ENCODE peak calls at places on chromosome 12, in ten cellular contexts. L, N, S, H, K, G, T, O, J and F are unnamed samples.

GRCh38 chr12:122336015-122336946 is 70.0 kb upstream of the VPS33A start:
- DNase-seq in L (peak), N (peak), S (no peak), H (peak), K (peak), G (no peak), T (no peak), O (peak), J (peak), F (peak)

GRCh38 chr12:59459966-59460365 is 135.9 kb upstream of the SLC16A7 start:
- DNase-seq in L (no peak), N (peak), S (no peak), H (no peak), K (peak), G (no peak), T (no peak), O (no peak), J (peak), F (no peak)

GRCh38 chr12:26125451-26126339 is 858 bp upstream of the BHLHE41 start:
- DNase-seq in L (no peak), N (peak), S (no peak), H (peak), K (peak), G (peak), T (peak), O (peak), J (peak), F (peak)

GRCh38 chr12:132475304-132476037 is 14.5 kb upstream of the FBRSL1 start:
- DNase-seq in L (peak), N (no peak), S (no peak), H (peak), K (no peak), G (no peak), T (no peak), O (no peak), J (no peak), F (no peak)

GRCh38 chr12:94458882-94459772 is 540 bp downstream of the CEP83 start:
- DNase-seq in L (peak), N (peak), S (no peak), H (no peak), K (peak), G (no peak), T (no peak), O (no peak), J (peak), F (no peak)

GRCh38 chr12:124321040-124321481 is 26.2 kb downstream of the RFLNA start:
- DNase-seq in L (peak), N (peak), S (no peak), H (peak), K (peak), G (peak), T (peak), O (peak), J (peak), F (peak)

GRCh38 chr12:82225871-82226270 is 132.3 kb downstream of the CCDC59 start:
- DNase-seq in L (no peak), N (no peak), S (no peak), H (no peak), K (no peak), G (no peak), T (no peak), O (no peak), J (no peak), F (no peak)

GRCh38 chr12:20549115-20549719 is 145.9 kb upstream of the SLCO1C1 start:
- DNase-seq in L (no peak), N (peak), S (peak), H (no peak), K (peak), G (peak), T (peak), O (peak), J (peak), F (peak)

GRCh38 chr12:107441906-107442305 is 243.7 kb upstream of the PWP1 start:
- DNase-seq in L (no peak), N (no peak), S (no peak), H (peak), K (peak), G (peak), T (no peak), O (no peak), J (peak), F (no peak)

GRCh38 chr12:11581179-11581755 is 68.2 kb upstream of the ETV6 start:
- DNase-seq in L (peak), N (peak), S (peak), H (peak), K (peak), G (peak), T (peak), O (peak), J (peak), F (peak)

GRCh38 chr12:117030187-117030896 is 68.9 kb downstream of the TESC start:
- DNase-seq in L (no peak), N (no peak), S (no peak), H (no peak), K (no peak), G (no peak), T (no peak), O (no peak), J (no peak), F (no peak)

GRCh38 chr12:21757665-21758064 is 16.8 kb downstream of the KCNJ8 start:
- DNase-seq in L (no peak), N (no peak), S (no peak), H (no peak), K (no peak), G (no peak), T (no peak), O (no peak), J (no peak), F (no peak)

GRCh38 chr12:121084229-121084628 is 45.2 kb upstream of the OASL start:
- DNase-seq in L (no peak), N (no peak), S (no peak), H (no peak), K (no peak), G (no peak), T (no peak), O (no peak), J (no peak), F (no peak)

GRCh38 chr12:124737040-124737419 is 126.6 kb downstream of the SCARB1 start:
- DNase-seq in L (no peak), N (peak), S (no peak), H (no peak), K (no peak), G (no peak), T (no peak), O (no peak), J (no peak), F (no peak)

GRCh38 chr12:53940448-53941014 is 1.9 kb downstream of the HOXC13 start:
- DNase-seq in L (no peak), N (peak), S (no peak), H (no peak), K (no peak), G (no peak), T (no peak), O (no peak), J (no peak), F (no peak)

GRCh38 chr12:23929906-23930305 is 19.6 kb downstream of the SOX5 start:
- DNase-seq in L (no peak), N (no peak), S (no peak), H (no peak), K (no peak), G (no peak), T (no peak), O (no peak), J (no peak), F (no peak)
- H3K4me3 ChIP-seq in L (no peak), N (no peak), S (no peak), H (no peak), K (no peak), G (no peak), T (no peak), O (no peak), J (no peak), F (no peak)

DNA sequence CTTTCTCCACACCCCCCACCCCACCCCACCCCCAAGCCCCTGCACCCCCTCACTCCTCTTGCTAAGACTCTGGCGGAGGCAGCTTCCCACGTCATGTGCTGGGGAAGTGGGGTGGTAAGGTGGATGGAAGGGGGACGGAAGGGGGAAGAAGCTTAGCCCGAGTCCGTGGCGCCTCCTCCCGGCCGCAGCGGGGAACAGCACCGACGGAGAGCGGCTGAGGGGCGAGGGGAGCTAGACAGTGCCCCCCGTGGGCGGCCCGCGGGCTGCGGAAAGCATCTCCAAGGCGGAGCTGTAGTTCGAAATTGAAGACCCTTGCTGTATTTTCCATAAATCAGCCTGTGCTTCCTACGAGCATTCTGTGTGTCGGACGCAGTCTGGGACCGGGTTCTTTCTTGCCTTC is 608 bp upstream of the GRIN2B start:
- DNase-seq in L (no peak), N (no peak), S (no peak), H (peak), K (no peak), G (no peak), T (no peak), O (peak), J (no peak), F (peak)
- H3K4me3 ChIP-seq in L (no peak), N (no peak), S (no peak), H (no peak), K (peak), G (peak), T (peak), O (peak), J (no peak), F (no peak)

DNA sequence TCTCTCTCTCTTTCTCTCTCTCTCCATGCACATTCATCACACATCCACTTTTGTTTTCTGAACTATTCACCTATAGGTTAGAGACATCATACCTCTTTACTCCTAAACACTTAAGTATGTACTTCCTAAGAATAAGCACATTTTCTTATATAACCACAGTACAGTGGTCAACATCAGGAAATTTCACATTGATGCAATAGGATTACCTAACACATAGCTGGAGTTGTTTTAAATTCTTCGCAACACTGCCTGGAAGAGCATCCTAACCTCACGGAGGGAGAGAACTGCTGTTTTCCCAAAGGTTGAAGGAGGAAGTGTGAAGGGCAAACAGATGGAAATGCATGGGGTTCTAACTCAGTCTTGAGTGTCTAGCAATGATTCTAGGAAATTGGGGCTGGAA is 159.2 kb downstream of the SYT1 start:
- DNase-seq in L (no peak), N (no peak), S (peak), H (no peak), K (no peak), G (no peak), T (no peak), O (no peak), J (peak), F (no peak)
- H3K4me3 ChIP-seq in L (no peak), N (no peak), S (no peak), H (no peak), K (no peak), G (no peak), T (no peak), O (no peak), J (no peak), F (no peak)

GRCh38 chr12:39441189-39441962 is 1.5 kb downstream of the KIF21A start:
- DNase-seq in L (no peak), N (no peak), S (no peak), H (no peak), K (no peak), G (no peak), T (no peak), O (no peak), J (no peak), F (no peak)
- H3K4me3 ChIP-seq in L (no peak), N (peak), S (peak), H (peak), K (peak), G (peak), T (peak), O (peak), J (peak), F (peak)